ENCODE peak calls at places on chromosome 7, in four cellular contexts. T is sigmoid colon, I is Peyer's patch, J is lower leg skin. Q is an unnamed sample.
A peak's percentile ranks its signal among the peaks of the same experiment; 100 is the strongest.

GRCh38 chr7:24725554-24726260 is 31.6 kb downstream of the GSDME start:
- DNase-seq in T (no peak), I (no peak), J (peak; percentile 58), Q (peak; percentile 54)

GRCh38 chr7:69800495-69800894 is 202.2 kb downstream of the AUTS2 start:
- DNase-seq in T (no peak), I (no peak), J (no peak), Q (no peak)

GRCh38 chr7:503046-503574 is 16.5 kb downstream of the PDGFA start:
- DNase-seq in T (peak; percentile 58), I (no peak), J (no peak), Q (no peak)

GRCh38 chr7:157817944-157818700 is 481.3 kb downstream of the DNAJB6 start:
- DNase-seq in T (no peak), I (no peak), J (no peak), Q (no peak)

GRCh38 chr7:73978681-73979563 is 49.1 kb upstream of the ELN start:
- DNase-seq in T (peak; percentile 64), I (peak; percentile 93), J (peak; percentile 83), Q (peak; percentile 86)

GRCh38 chr7:47938574-47939165 is 9.6 kb downstream of the PKD1L1 start:
- DNase-seq in T (no peak), I (no peak), J (peak; percentile 67), Q (no peak)

GRCh38 chr7:88205179-88205578 is 14.7 kb downstream of the SRI start:
- DNase-seq in T (no peak), I (no peak), J (no peak), Q (no peak)

GRCh38 chr7:149884016-149884415 is 10.2 kb downstream of the ATP6V0E2 start:
- DNase-seq in T (no peak), I (peak; percentile 45), J (no peak), Q (no peak)

GRCh38 chr7:117322741-117323584 is at the start of gene WNT2:
- DNase-seq in T (no peak), I (no peak), J (no peak), Q (no peak)

GRCh38 chr7:131629203-131629871 is 72.9 kb upstream of the PODXL start:
- DNase-seq in T (no peak), I (no peak), J (no peak), Q (no peak)

GRCh38 chr7:44964831-44965440 is 13.9 kb downstream of the MYO1G start:
- DNase-seq in T (peak; percentile 58), I (no peak), J (peak; percentile 40), Q (no peak)

GRCh38 chr7:86884152-86884551 is 175.3 kb downstream of the ELAPOR2 start:
- DNase-seq in T (no peak), I (no peak), J (no peak), Q (no peak)

GRCh38 chr7:2651847-2652735 is 20.3 kb downstream of the TTYH3 start:
- DNase-seq in T (no peak), I (no peak), J (no peak), Q (no peak)
- TF ChIP-seq POLR2A in T (no peak), I (no peak), J (no peak), Q (no peak)

GRCh38 chr7:152969335-152969734 is 209.8 kb downstream of the ACTR3B start:
- DNase-seq in T (no peak), I (no peak), J (no peak), Q (no peak)

GRCh38 chr7:152969839-152970238 is 210.3 kb downstream of the ACTR3B start:
- DNase-seq in T (no peak), I (no peak), J (no peak), Q (no peak)

GRCh38 chr7:152968003-152968402 is 208.5 kb downstream of the ACTR3B start:
- DNase-seq in T (no peak), I (no peak), J (no peak), Q (no peak)

GRCh38 chr7:152970481-152970880 is 210.9 kb downstream of the ACTR3B start:
- DNase-seq in T (no peak), I (no peak), J (no peak), Q (no peak)

GRCh38 chr7:152966189-152966588 is 206.6 kb downstream of the ACTR3B start:
- DNase-seq in T (no peak), I (no peak), J (no peak), Q (no peak)
- TF ChIP-seq CTCF in T (no peak), I (no peak), J (no peak), Q (no peak)

GRCh38 chr7:27106181-27106905 is 3.9 kb upstream of the HOXA2 start:
- DNase-seq in T (peak; percentile 74), I (no peak), J (peak; percentile 70), Q (no peak)

GRCh38 chr7:27107391-27107900 is 5.0 kb upstream of the HOXA2 start:
- DNase-seq in T (no peak), I (no peak), J (no peak), Q (no peak)

GRCh38 chr7:27107901-27108381 is 5.5 kb upstream of the HOXA2 start:
- DNase-seq in T (peak; percentile 71), I (no peak), J (peak; percentile 83), Q (no peak)

GRCh38 chr7:27105161-27106122 is 3.0 kb upstream of the HOXA2 start:
- DNase-seq in T (no peak), I (no peak), J (no peak), Q (no peak)

GRCh38 chr7:27106906-27107250 is 4.4 kb upstream of the HOXA2 start:
- DNase-seq in T (no peak), I (no peak), J (no peak), Q (no peak)
- H3K4me3 ChIP-seq in T (peak overlapping the region; percentile 47), I (peak overlapping the region; percentile 48), J (no peak overlapping the region), Q (peak overlapping the region; percentile 1)

GRCh38 chr7:30168800-30169584 is 34.2 kb downstream of the MTURN start:
- DNase-seq in T (no peak), I (no peak), J (no peak), Q (no peak)

GRCh38 chr7:30166841-30167235 is 32.1 kb downstream of the MTURN start:
- DNase-seq in T (no peak), I (no peak), J (no peak), Q (no peak)

GRCh38 chr7:30165590-30165989 is 30.8 kb downstream of the MTURN start:
- DNase-seq in T (no peak), I (no peak), J (no peak), Q (no peak)

GRCh38 chr7:30164567-30164966 is 29.8 kb downstream of the MTURN start:
- DNase-seq in T (no peak), I (no peak), J (no peak), Q (no peak)

GRCh38 chr7:30166155-30166840 is 31.5 kb downstream of the MTURN start:
- DNase-seq in T (no peak), I (no peak), J (no peak), Q (no peak)
- TF ChIP-seq POLR2A in T (no peak), I (no peak), J (no peak), Q (no peak)

Q was measured in vagina.